ENCODE peak calls at places on chromosomes 1 and 21, in five cellular contexts. One of them, this sample, is unnamed. For H3K4me1, the result is how much of the 10 kb centered on the place peaks cover.

GRCh38 chr21:34196996-34197395 is 123.6 kb downstream of the MRPS6 start:
- DNase-seq in aorta: no peak
- DNase-seq in IMR-90: no peak
- DNase-seq in MM.1S: no peak
- DNase-seq in cardiac muscle cell: no peak
- DNase-seq in this sample: no peak

GRCh38 chr1:208757846-208758245 is 513.7 kb upstream of the PLXNA2 start:
- DNase-seq in cardiac muscle cell: no peak
- DNase-seq in MM.1S: no peak
- DNase-seq in aorta: no peak
- DNase-seq in IMR-90: no peak
- DNase-seq in this sample: no peak

GRCh38 chr1:97192872-97193572 is 471.4 kb downstream of the PTBP2 start:
- DNase-seq in cardiac muscle cell: no peak
- DNase-seq in aorta: no peak
- DNase-seq in MM.1S: no peak
- DNase-seq in IMR-90: peak
- DNase-seq in this sample: no peak

GRCh38 chr21:45873866-45874265 is 107.7 kb upstream of the COL6A1 start:
- DNase-seq in aorta: peak
- DNase-seq in MM.1S: no peak
- DNase-seq in cardiac muscle cell: no peak
- DNase-seq in IMR-90: no peak
- DNase-seq in this sample: no peak

GRCh38 chr21:35995522-35996088 is 64.7 kb downstream of the SETD4 start:
- DNase-seq in MM.1S: peak
- DNase-seq in cardiac muscle cell: no peak
- DNase-seq in aorta: no peak
- DNase-seq in IMR-90: no peak
- DNase-seq in this sample: no peak

GRCh38 chr21:41578083-41578482 is 70.1 kb upstream of the TMPRSS2 start:
- DNase-seq in cardiac muscle cell: no peak
- DNase-seq in MM.1S: no peak
- DNase-seq in aorta: no peak
- DNase-seq in IMR-90: no peak
- DNase-seq in this sample: no peak

GRCh38 chr21:38839683-38840286 is 34.1 kb downstream of the ETS2 start:
- DNase-seq in aorta: no peak
- DNase-seq in cardiac muscle cell: no peak
- DNase-seq in MM.1S: no peak
- DNase-seq in IMR-90: peak
- DNase-seq in this sample: no peak

GRCh38 chr1:198892065-198892464 is 253.2 kb downstream of the PTPRC start:
- DNase-seq in aorta: no peak
- DNase-seq in cardiac muscle cell: no peak
- DNase-seq in MM.1S: no peak
- DNase-seq in IMR-90: peak
- DNase-seq in this sample: peak

GRCh38 chr1:53342735-53343470 is 15.0 kb upstream of the LRP8 start:
- DNase-seq in MM.1S: no peak
- DNase-seq in IMR-90: no peak
- DNase-seq in aorta: peak
- DNase-seq in cardiac muscle cell: no peak
- DNase-seq in this sample: no peak

GRCh38 chr21:40929833-40930232 is 82.9 kb upstream of the DSCAM start:
- DNase-seq in IMR-90: no peak
- DNase-seq in MM.1S: no peak
- DNase-seq in aorta: no peak
- DNase-seq in cardiac muscle cell: no peak
- DNase-seq in this sample: no peak

GRCh38 chr1:167681497-167682102 is 40.2 kb upstream of the MPZL1 start:
- DNase-seq in aorta: no peak
- DNase-seq in cardiac muscle cell: peak
- DNase-seq in IMR-90: no peak
- DNase-seq in MM.1S: no peak
- DNase-seq in this sample: no peak

GRCh38 chr1:167683226-167683625 is 38.6 kb upstream of the MPZL1 start:
- DNase-seq in cardiac muscle cell: no peak
- DNase-seq in IMR-90: no peak
- DNase-seq in aorta: no peak
- DNase-seq in MM.1S: no peak
- DNase-seq in this sample: no peak

GRCh38 chr1:167685844-167686243 is 35.9 kb upstream of the MPZL1 start:
- DNase-seq in cardiac muscle cell: peak
- DNase-seq in IMR-90: no peak
- DNase-seq in MM.1S: no peak
- DNase-seq in aorta: no peak
- DNase-seq in this sample: no peak

GRCh38 chr1:167681024-167681423 is 40.8 kb upstream of the MPZL1 start:
- DNase-seq in aorta: no peak
- DNase-seq in IMR-90: no peak
- DNase-seq in MM.1S: no peak
- DNase-seq in cardiac muscle cell: no peak
- DNase-seq in this sample: peak

DNA sequence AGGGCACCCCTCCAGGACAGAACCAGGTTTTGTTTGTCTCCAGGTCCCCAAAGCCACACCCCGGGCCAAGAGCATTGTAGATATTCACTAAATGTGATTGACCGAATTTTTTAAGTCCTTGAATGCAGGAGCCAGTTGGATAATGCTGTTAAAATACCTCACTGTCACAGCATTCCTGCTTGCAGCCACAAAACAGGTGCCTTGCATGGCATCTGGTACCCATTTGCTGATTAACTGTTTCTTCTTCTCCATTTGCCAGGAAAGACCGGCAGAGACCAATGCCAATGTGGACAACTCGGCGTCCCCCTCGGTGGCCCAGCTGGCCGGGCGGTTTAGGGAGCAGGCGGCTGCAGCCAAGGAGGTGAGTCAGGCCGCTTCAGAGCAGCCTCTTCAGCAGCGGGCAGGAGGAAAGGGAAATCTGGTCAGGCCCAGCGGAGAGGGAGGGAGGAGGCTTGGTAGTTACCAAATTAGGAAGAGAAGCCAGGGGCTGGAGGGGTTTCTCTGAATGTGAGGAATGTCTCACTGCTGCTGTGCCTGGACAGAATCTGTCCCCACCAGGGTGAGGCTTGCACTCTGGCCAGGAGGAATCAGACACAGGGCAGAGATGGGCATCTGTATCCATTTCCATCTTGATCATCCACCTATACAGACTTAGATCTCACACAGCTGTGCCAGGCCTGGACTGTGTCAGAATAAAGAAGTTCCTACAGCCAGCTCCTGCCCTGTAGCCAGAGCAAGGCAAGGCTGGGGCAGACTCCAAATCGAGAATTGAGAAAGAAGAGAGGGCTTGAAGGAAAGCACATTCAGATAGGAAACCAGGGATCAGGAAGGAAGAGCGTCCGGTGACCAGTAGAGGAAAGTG is 37.9 kb upstream of the MPZL1 start:
- DNase-seq in IMR-90: peak
- DNase-seq in cardiac muscle cell: peak
- DNase-seq in aorta: peak
- DNase-seq in MM.1S: no peak
- DNase-seq in this sample: no peak
- H3K4me1 ChIP-seq in IMR-90: under half
- H3K4me1 ChIP-seq in cardiac muscle cell: half or more
- H3K4me1 ChIP-seq in aorta: under half
- H3K4me1 ChIP-seq in MM.1S: under half
- H3K4me1 ChIP-seq in this sample: under half

GRCh38 chr1:175193339-175193950 is 869 bp upstream of the KIAA0040 start:
- DNase-seq in aorta: no peak
- DNase-seq in IMR-90: no peak
- DNase-seq in MM.1S: peak
- DNase-seq in cardiac muscle cell: no peak
- DNase-seq in this sample: no peak
- H3K4me1 ChIP-seq in aorta: under half
- H3K4me1 ChIP-seq in IMR-90: under half
- H3K4me1 ChIP-seq in MM.1S: under half
- H3K4me1 ChIP-seq in cardiac muscle cell: under half
- H3K4me1 ChIP-seq in this sample: under half

GRCh38 chr1:155967410-155968400 is 10.6 kb downstream of the ARHGEF2 start:
- DNase-seq in cardiac muscle cell: no peak
- DNase-seq in IMR-90: no peak
- DNase-seq in aorta: no peak
- DNase-seq in MM.1S: no peak
- DNase-seq in this sample: no peak
- H3K4me1 ChIP-seq in cardiac muscle cell: under half
- H3K4me1 ChIP-seq in IMR-90: under half
- H3K4me1 ChIP-seq in aorta: under half
- H3K4me1 ChIP-seq in MM.1S: half or more
- H3K4me1 ChIP-seq in this sample: under half

DNA sequence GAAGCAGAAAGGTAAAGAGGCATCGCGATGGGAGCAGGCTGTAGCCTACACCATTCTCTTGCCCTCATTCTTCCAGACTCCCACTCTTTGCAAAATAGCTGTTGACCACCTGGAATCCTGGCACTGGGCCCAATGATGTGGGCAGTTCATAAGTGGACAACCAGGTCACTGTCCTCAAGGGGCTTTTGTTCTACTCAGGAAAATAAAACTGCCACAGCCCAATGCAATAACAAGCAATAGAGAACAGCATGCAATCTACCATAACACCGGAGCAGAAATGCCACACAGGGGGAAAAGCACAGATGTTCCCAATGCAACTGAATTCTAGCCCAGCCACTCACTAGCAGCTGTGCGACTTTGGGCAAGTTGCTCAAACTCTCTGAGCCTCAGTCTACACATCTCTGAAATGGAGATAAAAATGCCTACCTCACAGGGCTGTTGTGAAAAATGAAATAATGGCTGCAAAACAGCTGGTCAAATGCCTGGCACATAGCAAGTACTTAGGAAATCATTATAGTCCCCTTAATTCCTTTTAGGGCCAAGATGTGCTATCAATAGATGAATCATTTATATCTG is 56.7 kb downstream of the NENF start:
- DNase-seq in MM.1S: no peak
- DNase-seq in aorta: no peak
- DNase-seq in IMR-90: no peak
- DNase-seq in cardiac muscle cell: no peak
- DNase-seq in this sample: no peak
- H3K4me1 ChIP-seq in MM.1S: under half
- H3K4me1 ChIP-seq in aorta: under half
- H3K4me1 ChIP-seq in IMR-90: under half
- H3K4me1 ChIP-seq in cardiac muscle cell: under half
- H3K4me1 ChIP-seq in this sample: under half

DNA sequence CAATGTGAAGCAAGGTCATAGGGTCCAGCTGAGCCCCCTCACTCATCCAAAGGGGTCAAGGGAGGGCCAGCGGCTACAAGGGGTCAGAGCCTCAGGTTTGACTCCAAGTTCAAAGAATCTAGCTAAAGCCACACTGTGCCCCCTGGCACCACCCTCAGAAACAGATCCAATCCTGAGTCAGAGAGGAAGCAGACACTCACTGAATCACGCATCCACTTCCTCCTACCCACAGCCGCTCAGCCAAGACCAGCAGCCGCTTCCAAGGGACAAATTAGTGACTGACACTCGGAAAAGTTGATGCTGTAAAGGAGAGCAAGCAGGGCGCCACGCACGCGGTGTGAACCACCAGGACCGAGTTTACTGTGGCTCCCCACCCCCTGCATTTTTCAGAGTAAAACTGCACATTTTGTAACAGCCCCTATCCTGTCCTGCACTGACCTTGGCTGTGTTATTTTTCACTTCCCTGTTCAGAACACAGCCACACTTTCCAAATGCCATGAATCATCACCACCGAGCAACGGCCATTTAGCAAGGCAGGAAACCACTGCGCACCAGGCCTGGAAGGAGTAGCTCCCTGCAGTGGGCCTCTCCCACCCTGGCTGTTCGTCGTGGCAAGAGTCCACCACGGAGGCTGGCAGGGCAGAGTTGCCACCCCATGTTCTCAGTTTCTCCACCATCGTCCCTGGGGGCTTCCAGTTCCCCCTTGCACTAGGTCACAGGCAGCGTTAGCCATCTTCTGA is 147.8 kb downstream of the TOMM20 start:
- DNase-seq in cardiac muscle cell: no peak
- DNase-seq in MM.1S: peak
- DNase-seq in aorta: peak
- DNase-seq in IMR-90: peak
- DNase-seq in this sample: peak
- H3K4me1 ChIP-seq in cardiac muscle cell: under half
- H3K4me1 ChIP-seq in MM.1S: under half
- H3K4me1 ChIP-seq in aorta: under half
- H3K4me1 ChIP-seq in IMR-90: under half
- H3K4me1 ChIP-seq in this sample: under half

GRCh38 chr1:145918144-145918991 is at the start of gene PEX11B:
- DNase-seq in cardiac muscle cell: peak
- DNase-seq in IMR-90: peak
- DNase-seq in MM.1S: peak
- DNase-seq in aorta: peak
- DNase-seq in this sample: peak
- H3K4me1 ChIP-seq in cardiac muscle cell: under half
- H3K4me1 ChIP-seq in IMR-90: under half
- H3K4me1 ChIP-seq in MM.1S: under half
- H3K4me1 ChIP-seq in aorta: under half
- H3K4me1 ChIP-seq in this sample: under half

GRCh38 chr21:43021756-43022600 is 47.6 kb downstream of the PKNOX1 start:
- DNase-seq in MM.1S: no peak
- DNase-seq in IMR-90: no peak
- DNase-seq in aorta: no peak
- DNase-seq in cardiac muscle cell: no peak
- DNase-seq in this sample: no peak
- H3K4me1 ChIP-seq in MM.1S: under half
- H3K4me1 ChIP-seq in IMR-90: under half
- H3K4me1 ChIP-seq in aorta: under half
- H3K4me1 ChIP-seq in cardiac muscle cell: under half
- H3K4me1 ChIP-seq in this sample: under half

GRCh38 chr1:70205437-70206118 is at the start of gene LRRC40:
- DNase-seq in IMR-90: peak
- DNase-seq in aorta: peak
- DNase-seq in MM.1S: peak
- DNase-seq in cardiac muscle cell: peak
- DNase-seq in this sample: peak

GRCh38 chr1:70210820-70211219 is 5.4 kb upstream of the LRRC40 start:
- DNase-seq in IMR-90: peak
- DNase-seq in cardiac muscle cell: no peak
- DNase-seq in aorta: no peak
- DNase-seq in MM.1S: no peak
- DNase-seq in this sample: no peak

GRCh38 chr1:70207492-70207891 is 2.1 kb upstream of the LRRC40 start:
- DNase-seq in MM.1S: no peak
- DNase-seq in cardiac muscle cell: no peak
- DNase-seq in aorta: no peak
- DNase-seq in IMR-90: no peak
- DNase-seq in this sample: no peak

GRCh38 chr1:70208292-70208691 is 2.9 kb upstream of the LRRC40 start:
- DNase-seq in MM.1S: no peak
- DNase-seq in cardiac muscle cell: no peak
- DNase-seq in aorta: no peak
- DNase-seq in IMR-90: no peak
- DNase-seq in this sample: no peak

DNA sequence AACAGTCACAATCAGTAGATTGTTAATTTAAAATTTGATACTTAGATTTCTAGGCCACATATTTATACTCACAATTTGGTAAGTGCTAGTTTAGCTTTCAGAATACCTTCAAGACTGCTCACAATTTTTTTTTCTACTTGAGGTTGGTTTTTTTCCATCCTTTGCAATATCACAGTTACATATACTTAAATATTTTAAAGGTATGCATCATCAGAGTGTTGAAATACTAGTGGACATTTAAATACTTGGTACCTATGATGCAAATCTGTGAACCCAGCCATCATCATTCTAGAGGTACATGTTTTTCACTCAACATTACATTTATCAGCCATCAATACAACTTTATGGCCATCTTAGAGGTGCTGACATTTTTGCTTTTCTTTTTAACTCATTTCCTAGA is 6.2 kb upstream of the LRRC40 start:
- DNase-seq in cardiac muscle cell: no peak
- DNase-seq in MM.1S: no peak
- DNase-seq in IMR-90: peak
- DNase-seq in aorta: no peak
- DNase-seq in this sample: no peak
- H3K4me1 ChIP-seq in cardiac muscle cell: under half
- H3K4me1 ChIP-seq in MM.1S: under half
- H3K4me1 ChIP-seq in IMR-90: under half
- H3K4me1 ChIP-seq in aorta: under half
- H3K4me1 ChIP-seq in this sample: under half

This sample was measured in BE2C.